ENCODE peak calls at places on chromosomes 4 and X, in nine cellular contexts. Y, C, R, G, J, L, S, M and X are unnamed samples.
A peak's percentile ranks its signal among the peaks of the same experiment; 100 is the strongest.

GRCh38 chr4:6360385-6360784 is 90.7 kb downstream of the WFS1 start:
- DNase-seq in S (no peak), G (no peak), M (no peak), C (peak; percentile 15), Y (no peak), L (no peak), J (no peak), R (peak; percentile 74), X (no peak)

GRCh38 chr4:41304221-41304620 is 47.5 kb downstream of the UCHL1 start:
- DNase-seq in G (no peak), M (no peak), S (no peak), J (no peak), Y (no peak), R (no peak), L (no peak), C (no peak), X (no peak)

GRCh38 chrX:31969714-31970113 is 897.9 kb upstream of the FTHL17 start:
- DNase-seq in Y (no peak), R (no peak), S (no peak), J (no peak), L (no peak), C (no peak), G (no peak), M (no peak), X (no peak)

GRCh38 chrX:136711147-136711546 is 63.2 kb downstream of the CD40LG start:
- DNase-seq in L (peak; percentile 20), M (peak; percentile 34), G (peak; percentile 40), Y (peak; percentile 36), C (peak; percentile 51), R (no peak), S (no peak), J (peak; percentile 42), X (no peak)

GRCh38 chr4:28225005-28225404 is 1364.4 kb downstream of the STIM2 start:
- DNase-seq in S (peak; percentile 29), M (no peak), Y (peak; percentile 67), R (no peak), C (peak; percentile 68), G (no peak), L (peak; percentile 54), J (peak; percentile 52), X (no peak)

GRCh38 chrX:148043456-148043855 is 62.3 kb downstream of the FMR1NB start:
- DNase-seq in Y (peak; percentile 4), S (no peak), G (no peak), R (no peak), J (peak; percentile 60), L (peak; percentile 0), C (peak; percentile 79), M (no peak), X (no peak)

GRCh38 chr4:137470806-137471205 is 61.5 kb downstream of the PCDH18 start:
- DNase-seq in L (no peak), S (no peak), Y (no peak), C (no peak), M (no peak), R (no peak), G (no peak), J (no peak), X (no peak)

GRCh38 chr4:102501176-102501634 is at the start of gene NFKB1:
- DNase-seq in G (peak; percentile 71), S (peak; percentile 52), Y (peak; percentile 89), M (peak; percentile 63), L (peak; percentile 79), R (peak; percentile 86), J (peak; percentile 93), C (peak; percentile 84), X (peak; percentile 50)

GRCh38 chr4:139617702-139618490 is 47.7 kb upstream of the MGST2 start:
- DNase-seq in C (peak; percentile 61), M (no peak), L (no peak), G (no peak), J (no peak), S (no peak), R (no peak), Y (no peak), X (no peak)

GRCh38 chrX:84717344-84717743 is 215.1 kb upstream of the HDX start:
- DNase-seq in J (no peak), C (no peak), Y (no peak), L (no peak), M (no peak), R (no peak), S (no peak), G (no peak), X (no peak)

GRCh38 chr4:34250562-34250961 is 1993.8 kb downstream of the ARAP2 start:
- DNase-seq in Y (peak; percentile 38), G (no peak), C (peak; percentile 68), M (no peak), L (no peak), R (no peak), J (peak; percentile 51), S (no peak), X (peak; percentile 3)

GRCh38 chr4:154364012-154364863 is 127.4 kb downstream of the DCHS2 start:
- DNase-seq in R (no peak), S (no peak), G (no peak), Y (no peak), J (no peak), C (no peak), L (no peak), M (peak; percentile 25), X (no peak)

GRCh38 chr4:38442073-38442788 is 221.8 kb upstream of the KLF3 start:
- DNase-seq in J (no peak), G (no peak), Y (no peak), S (no peak), M (no peak), R (no peak), C (no peak), L (no peak), X (no peak)

GRCh38 chrX:21982311-21982710 is 41.8 kb downstream of the SMS start:
- DNase-seq in R (no peak), Y (no peak), S (no peak), M (no peak), G (no peak), J (no peak), L (no peak), C (no peak), X (no peak)

GRCh38 chrX:38595801-38596200 is 34.5 kb downstream of the TSPAN7 start:
- DNase-seq in L (no peak), R (no peak), Y (no peak), C (no peak), J (no peak), M (no peak), S (no peak), G (no peak), X (no peak)

GRCh38 chr4:97496298-97496873 is 646.9 kb downstream of the STPG2 start:
- DNase-seq in Y (no peak), G (no peak), M (no peak), R (no peak), J (peak; percentile 87), L (no peak), C (no peak), S (peak; percentile 7), X (no peak)

GRCh38 chrX:1809581-1809980 is 194.7 kb downstream of the ASMT start:
- DNase-seq in R (no peak), J (no peak), Y (no peak), G (no peak), M (no peak), C (no peak), L (no peak), S (no peak), X (no peak)

GRCh38 chr4:137253949-137254348 is 278.3 kb downstream of the PCDH18 start:
- DNase-seq in L (peak; percentile 36), G (no peak), S (no peak), C (peak; percentile 61), J (no peak), M (no peak), R (no peak), Y (peak; percentile 85), X (peak; percentile 30)

GRCh38 chr4:137200322-137200721 is 332.0 kb downstream of the PCDH18 start:
- DNase-seq in S (no peak), R (no peak), L (no peak), J (no peak), G (no peak), M (no peak), Y (no peak), C (no peak), X (no peak)

GRCh38 chrX:54439967-54440871 is at the start of gene TSR2:
- DNase-seq in G (peak; percentile 76), L (peak; percentile 89), R (peak; percentile 90), C (peak; percentile 93), Y (peak; percentile 87), M (peak; percentile 83), S (peak; percentile 60), J (peak; percentile 77), X (peak; percentile 65)

GRCh38 chr4:139645458-139645857 is 20.2 kb upstream of the MGST2 start:
- DNase-seq in S (peak; percentile 81), R (no peak), C (no peak), L (no peak), Y (no peak), J (peak; percentile 84), G (no peak), M (no peak), X (no peak)

GRCh38 chrX:86370927-86371326 is 222.7 kb downstream of the DACH2 start:
- DNase-seq in S (no peak), J (no peak), R (no peak), C (no peak), L (no peak), M (no peak), G (no peak), Y (no peak), X (no peak)

GRCh38 chrX:71171110-71171801 is 26.6 kb downstream of the NLGN3 start:
- DNase-seq in S (no peak), G (peak; percentile 53), J (no peak), R (no peak), Y (no peak), M (no peak), C (no peak), L (no peak), X (no peak)

GRCh38 chr4:169205146-169205806 is 65.5 kb downstream of the SH3RF1 start:
- DNase-seq in G (no peak), M (no peak), Y (no peak), J (no peak), R (no peak), S (no peak), L (no peak), C (peak; percentile 42), X (no peak)
- H3K27ac ChIP-seq in G (no peak overlapping the region), M (no peak overlapping the region), Y (no peak overlapping the region), J (no peak overlapping the region), R (no peak overlapping the region), S (no peak overlapping the region), L (no peak overlapping the region), C (peak overlapping the region; percentile 17), X (no peak overlapping the region)

GRCh38 chr4:148017801-148018200 is 285.9 kb downstream of the ARHGAP10 start:
- DNase-seq in Y (no peak), J (no peak), C (no peak), L (no peak), G (no peak), S (no peak), R (no peak), M (no peak), X (no peak)
- H3K27ac ChIP-seq in Y (no peak overlapping the region), J (no peak overlapping the region), C (no peak overlapping the region), L (no peak overlapping the region), G (no peak overlapping the region), S (no peak overlapping the region), R (no peak overlapping the region), M (peak overlapping the region; percentile 51), X (no peak overlapping the region)

GRCh38 chr4:71713611-71714203 is 70.2 kb downstream of the GC start:
- DNase-seq in J (peak; percentile 9), L (no peak), Y (peak; percentile 77), S (peak; percentile 20), C (peak; percentile 84), G (no peak), R (no peak), M (no peak), X (peak; percentile 59)
- H3K27ac ChIP-seq in J (no peak overlapping the region), L (no peak overlapping the region), Y (no peak overlapping the region), S (no peak overlapping the region), C (no peak overlapping the region), G (no peak overlapping the region), R (no peak overlapping the region), M (no peak overlapping the region), X (no peak overlapping the region)

GRCh38 chr4:186703510-186703909 is 20.1 kb downstream of the FAT1 start:
- DNase-seq in C (no peak), R (no peak), L (no peak), S (no peak), M (no peak), G (no peak), Y (no peak), J (no peak), X (no peak)
- H3K27ac ChIP-seq in C (no peak overlapping the region), R (no peak overlapping the region), L (no peak overlapping the region), S (peak overlapping the region; percentile 33), M (no peak overlapping the region), G (no peak overlapping the region), Y (peak overlapping the region; percentile 56), J (no peak overlapping the region), X (no peak overlapping the region)